ENCODE peak calls at places on chromosomes 11 and 22, in seven cellular contexts. T is brain microvascular endothelial cell, P is glutamatergic neuron, K is astrocyte of the spinal cord, S is dorsolateral prefrontal cortex, D is GM23338, H is psoas muscle. R is an unnamed sample.

GRCh38 chr11:119786431-119787073 is 57.6 kb upstream of the NECTIN1 start:
- DNase-seq in T (no peak), P (peak; percentile 10), K (no peak), S (no peak), D (no peak), H (no peak), R (no peak)

GRCh38 chr11:67405196-67405567 is 1.3 kb downstream of the TBC1D10C start:
- DNase-seq in T (no peak), P (no peak), K (no peak), S (no peak), D (no peak), H (no peak), R (no peak)

GRCh38 chr11:125370561-125371389 is 125.3 kb downstream of the FEZ1 start:
- DNase-seq in T (no peak), P (no peak), K (no peak), S (no peak), D (peak; percentile 24), H (no peak), R (no peak)

GRCh38 chr11:86660011-86660595 is 12.3 kb downstream of the ME3 start:
- DNase-seq in T (peak; percentile 61), P (no peak), K (peak; percentile 62), S (no peak), D (no peak), H (no peak), R (no peak)

GRCh38 chr11:45651841-45652745 is 13.3 kb downstream of the CHST1 start:
- DNase-seq in T (no peak), P (no peak), K (no peak), S (no peak), D (no peak), H (no peak), R (no peak)

GRCh38 chr11:121802542-121802941 is 313.5 kb downstream of the BLID start:
- DNase-seq in T (no peak), P (no peak), K (no peak), S (no peak), D (peak; percentile 70), H (no peak), R (no peak)

GRCh38 chr22:21659864-21660525 is 5.8 kb upstream of the PPIL2 start:
- DNase-seq in T (no peak), P (no peak), K (no peak), S (no peak), D (no peak), H (no peak), R (no peak)

GRCh38 chr11:61587541-61587941 is 6.7 kb upstream of the SYT7 start:
- DNase-seq in T (no peak), P (peak; percentile 62), K (no peak), S (no peak), D (peak; percentile 90), H (peak; percentile 67), R (peak; percentile 56)

GRCh38 chr11:107624983-107625779 is 34.2 kb downstream of the ELMOD1 start:
- DNase-seq in T (no peak), P (no peak), K (no peak), S (no peak), D (peak; percentile 60), H (no peak), R (no peak)

GRCh38 chr11:2891291-2891690 is 5.7 kb upstream of the CDKN1C start:
- DNase-seq in T (no peak), P (no peak), K (peak; percentile 17), S (no peak), D (peak; percentile 53), H (no peak), R (no peak)
- TF ChIP-seq CTCF in T (no peak), P (no peak), K (peak; percentile 34), S (no peak), D (peak; percentile 49), H (no peak), R (no peak)

DNA sequence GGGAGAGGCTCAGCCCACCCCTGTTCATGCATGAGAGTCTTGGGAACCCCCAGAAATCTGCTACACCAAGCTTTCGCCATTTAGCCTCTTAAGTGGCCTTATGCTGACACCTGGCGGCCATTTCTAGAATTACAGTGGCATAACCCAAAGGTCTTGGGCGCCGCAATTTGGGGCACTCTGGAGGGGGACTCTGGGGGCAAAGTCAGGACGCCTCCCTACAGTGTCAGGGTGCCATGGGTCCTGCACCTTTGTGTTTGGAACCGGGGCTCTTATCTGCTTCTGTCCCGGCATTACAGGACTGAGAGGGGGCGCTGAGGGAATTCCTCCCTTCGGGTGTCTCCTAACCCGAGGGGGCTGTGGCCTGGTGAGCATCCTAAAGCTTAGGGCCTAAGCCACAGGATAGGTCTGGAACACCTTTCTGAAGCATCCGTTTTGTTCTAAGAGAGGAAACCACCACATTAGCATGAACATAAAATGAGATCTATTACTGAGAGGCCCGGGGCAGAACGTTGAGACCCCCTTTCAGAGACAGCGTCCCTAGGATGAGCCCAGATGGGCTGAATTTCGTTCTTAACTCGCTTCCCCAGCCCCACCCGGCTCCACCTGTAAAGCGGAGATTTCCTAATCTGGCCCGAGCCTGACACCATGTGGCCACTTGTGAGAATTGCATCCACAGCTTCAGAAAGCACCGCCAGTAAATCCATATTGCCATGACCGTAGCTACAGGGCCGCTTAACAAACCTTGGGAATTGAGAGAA is 9.3 kb downstream of the INS start:
- DNase-seq in T (peak; percentile 59), P (peak; percentile 87), K (peak; percentile 74), S (peak; percentile 81), D (peak; percentile 92), H (peak; percentile 73), R (peak; percentile 71)
- TF ChIP-seq CTCF in T (peak; percentile 82), P (peak; percentile 88), K (peak; percentile 83), S (peak; percentile 69), D (peak; percentile 82), H (peak; percentile 85), R (peak; percentile 74)

GRCh38 chr11:1856306-1857005 is 3.6 kb downstream of the LSP1 start:
- DNase-seq in T (no peak), P (no peak), K (no peak), S (no peak), D (no peak), H (no peak), R (no peak)

GRCh38 chr11:1854132-1854948 is 1.5 kb downstream of the LSP1 start:
- DNase-seq in T (no peak), P (no peak), K (no peak), S (no peak), D (no peak), H (no peak), R (no peak)

GRCh38 chr11:1855886-1856265 is 3.0 kb downstream of the LSP1 start:
- DNase-seq in T (no peak), P (no peak), K (no peak), S (no peak), D (no peak), H (no peak), R (no peak)

GRCh38 chr11:1853376-1854131 is 670 bp downstream of the LSP1 start:
- DNase-seq in T (no peak), P (no peak), K (no peak), S (no peak), D (no peak), H (no peak), R (no peak)

GRCh38 chr11:1854949-1855885 is 2.3 kb downstream of the LSP1 start:
- DNase-seq in T (no peak), P (no peak), K (no peak), S (no peak), D (no peak), H (no peak), R (no peak)
- TF ChIP-seq CTCF in T (no peak), P (no peak), K (no peak), S (no peak), D (no peak), H (no peak), R (no peak)

DNA sequence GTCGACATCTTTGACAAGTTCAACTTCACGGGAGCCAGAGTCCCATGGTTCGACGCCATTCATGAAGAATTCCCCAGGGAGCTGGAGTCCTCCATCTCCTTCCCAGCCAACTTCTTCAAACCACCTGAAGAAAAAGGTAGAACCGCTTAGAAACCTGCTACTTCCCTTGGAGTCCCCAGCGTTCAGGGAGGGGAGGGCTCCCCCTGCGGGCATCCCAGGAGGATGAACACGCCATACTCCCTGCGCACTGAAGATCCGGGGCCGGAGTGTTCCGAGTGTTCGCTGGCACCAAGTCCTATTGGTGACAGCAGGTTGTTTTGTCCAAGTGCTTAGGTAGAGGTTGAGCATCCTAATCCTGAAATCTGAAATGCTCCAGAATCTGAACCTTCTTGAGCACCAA is 51.7 kb upstream of the PRODH start:
- DNase-seq in T (no peak), P (no peak), K (no peak), S (peak; percentile 10), D (peak; percentile 87), H (no peak), R (peak; percentile 61)
- TF ChIP-seq CTCF in T (peak; percentile 66), P (no peak), K (peak; percentile 40), S (no peak), D (peak; percentile 66), H (peak; percentile 14), R (no peak)

GRCh38 chr11:69241844-69242582 is 51.9 kb upstream of the MYEOV start:
- DNase-seq in T (no peak), P (no peak), K (no peak), S (no peak), D (no peak), H (no peak), R (no peak)
- TF ChIP-seq CTCF in T (no peak), P (no peak), K (no peak), S (no peak), D (no peak), H (no peak), R (no peak)